ENCODE peak calls at places on chromosomes 1 and 21, in five cellular contexts. One of them, this sample, is unnamed.

GRCh38 chr1:228408041-228408868 is 1.6 kb upstream of the TRIM11 start:
- DNase-seq in uterus: no peak
- DNase-seq in EH: no peak
- DNase-seq in cerebellum: no peak
- DNase-seq in T47D: no peak
- DNase-seq in this sample: no peak

GRCh38 chr1:18661404-18662285 is 31.0 kb downstream of the PAX7 start:
- DNase-seq in T47D: no peak
- DNase-seq in cerebellum: no peak
- DNase-seq in EH: no peak
- DNase-seq in uterus: no peak
- DNase-seq in this sample: no peak

GRCh38 chr1:19762175-19762779 is 37.4 kb downstream of the TMCO4 start:
- DNase-seq in uterus: peak; percentile 30
- DNase-seq in EH: peak; percentile 43
- DNase-seq in cerebellum: no peak
- DNase-seq in T47D: peak; percentile 23
- DNase-seq in this sample: peak; percentile 7

GRCh38 chr1:21585037-21585436 is 75.8 kb downstream of the ALPL start:
- DNase-seq in cerebellum: no peak
- DNase-seq in T47D: no peak
- DNase-seq in EH: peak; percentile 14
- DNase-seq in uterus: no peak
- DNase-seq in this sample: no peak

GRCh38 chr1:109239047-109239579 is 10.2 kb upstream of the CELSR2 start:
- DNase-seq in T47D: no peak
- DNase-seq in EH: no peak
- DNase-seq in cerebellum: no peak
- DNase-seq in uterus: no peak
- DNase-seq in this sample: no peak

GRCh38 chr21:28822882-28823335 is 169.8 kb downstream of the LTN1 start:
- DNase-seq in T47D: peak; percentile 31
- DNase-seq in cerebellum: no peak
- DNase-seq in uterus: peak; percentile 22
- DNase-seq in EH: peak; percentile 92
- DNase-seq in this sample: no peak

GRCh38 chr1:15418811-15419515 is 9.3 kb downstream of the EFHD2 start:
- DNase-seq in uterus: no peak
- DNase-seq in EH: peak; percentile 22
- DNase-seq in cerebellum: peak; percentile 44
- DNase-seq in T47D: no peak
- DNase-seq in this sample: no peak

GRCh38 chr1:192445849-192446489 is 129.2 kb downstream of the RGS21 start:
- DNase-seq in T47D: peak; percentile 62
- DNase-seq in cerebellum: no peak
- DNase-seq in uterus: peak; percentile 23
- DNase-seq in EH: peak; percentile 54
- DNase-seq in this sample: peak; percentile 52

GRCh38 chr1:41397943-41398342 is 36.7 kb downstream of the FOXO6 start:
- DNase-seq in uterus: no peak
- DNase-seq in cerebellum: no peak
- DNase-seq in EH: no peak
- DNase-seq in T47D: no peak
- DNase-seq in this sample: no peak

GRCh38 chr1:1347663-1348419 is 1.4 kb downstream of the DVL1 start:
- DNase-seq in uterus: no peak
- DNase-seq in T47D: peak; percentile 49
- DNase-seq in EH: peak; percentile 66
- DNase-seq in cerebellum: no peak
- DNase-seq in this sample: no peak

GRCh38 chr1:116538527-116538926 is 32.3 kb downstream of the CD58 start:
- DNase-seq in EH: peak; percentile 37
- DNase-seq in T47D: no peak
- DNase-seq in cerebellum: no peak
- DNase-seq in uterus: no peak
- DNase-seq in this sample: no peak

GRCh38 chr1:26799479-26800133 is 11.9 kb downstream of the PIGV start:
- DNase-seq in uterus: peak; percentile 58
- DNase-seq in cerebellum: peak; percentile 94
- DNase-seq in T47D: peak; percentile 17
- DNase-seq in EH: peak; percentile 83
- DNase-seq in this sample: no peak

GRCh38 chr1:11655263-11656079 is 794 bp downstream of the FBXO44 start:
- DNase-seq in uterus: no peak
- DNase-seq in T47D: no peak
- DNase-seq in EH: no peak
- DNase-seq in cerebellum: peak; percentile 45
- DNase-seq in this sample: no peak

GRCh38 chr1:13697738-13698137 is 2.2 kb upstream of the PRDM2 start:
- DNase-seq in uterus: no peak
- DNase-seq in EH: no peak
- DNase-seq in cerebellum: no peak
- DNase-seq in T47D: peak; percentile 23
- DNase-seq in this sample: no peak

GRCh38 chr1:41672173-41672572 is 187.7 kb upstream of the EDN2 start:
- DNase-seq in EH: peak; percentile 92
- DNase-seq in T47D: peak; percentile 85
- DNase-seq in cerebellum: no peak
- DNase-seq in uterus: no peak
- DNase-seq in this sample: peak; percentile 29

GRCh38 chr1:43639990-43640794 is 9.8 kb upstream of the KDM4A start:
- DNase-seq in cerebellum: no peak
- DNase-seq in EH: no peak
- DNase-seq in uterus: no peak
- DNase-seq in T47D: peak; percentile 45
- DNase-seq in this sample: no peak

GRCh38 chr1:16082283-16083038 is 9.0 kb upstream of the FAM131C start:
- DNase-seq in T47D: peak; percentile 67
- DNase-seq in cerebellum: no peak
- DNase-seq in uterus: peak; percentile 56
- DNase-seq in EH: peak; percentile 71
- DNase-seq in this sample: no peak

GRCh38 chr21:43303240-43304178 is 123.4 kb downstream of the SIK1 start:
- DNase-seq in cerebellum: no peak
- DNase-seq in T47D: no peak
- DNase-seq in EH: no peak
- DNase-seq in uterus: no peak
- DNase-seq in this sample: no peak

GRCh38 chr1:181033128-181033798 is 520 bp upstream of the MR1 start:
- DNase-seq in T47D: peak; percentile 55
- DNase-seq in cerebellum: no peak
- DNase-seq in uterus: no peak
- DNase-seq in EH: peak; percentile 56
- DNase-seq in this sample: peak; percentile 25

GRCh38 chr1:168485048-168485447 is 58.7 kb downstream of the XCL2 start:
- DNase-seq in uterus: peak; percentile 32
- DNase-seq in T47D: no peak
- DNase-seq in cerebellum: no peak
- DNase-seq in EH: peak; percentile 43
- DNase-seq in this sample: no peak

GRCh38 chr1:114122891-114123621 is 30.6 kb downstream of the SYT6 start:
- DNase-seq in uterus: no peak
- DNase-seq in T47D: no peak
- DNase-seq in EH: peak; percentile 85
- DNase-seq in cerebellum: no peak
- DNase-seq in this sample: no peak

GRCh38 chr1:220748091-220748934 is at the start of gene MTARC2:
- DNase-seq in cerebellum: peak; percentile 57
- DNase-seq in EH: peak; percentile 85
- DNase-seq in uterus: peak; percentile 60
- DNase-seq in T47D: peak; percentile 96
- DNase-seq in this sample: peak; percentile 85

GRCh38 chr1:22777658-22778057 is 67.0 kb downstream of the EPHB2 start:
- DNase-seq in T47D: no peak
- DNase-seq in EH: no peak
- DNase-seq in cerebellum: no peak
- DNase-seq in uterus: no peak
- DNase-seq in this sample: no peak

GRCh38 chr1:153945795-153946621 is 510 bp downstream of the DENND4B start:
- DNase-seq in EH: peak; percentile 74
- DNase-seq in T47D: peak; percentile 84
- DNase-seq in uterus: peak; percentile 73
- DNase-seq in cerebellum: peak; percentile 77
- DNase-seq in this sample: no peak

GRCh38 chr1:160862151-160863061 is at the start of gene CD244:
- DNase-seq in T47D: peak; percentile 37
- DNase-seq in EH: no peak
- DNase-seq in uterus: no peak
- DNase-seq in cerebellum: no peak
- DNase-seq in this sample: no peak

GRCh38 chr1:67748630-67749029 is 63.6 kb downstream of the GADD45A start:
- DNase-seq in T47D: no peak
- DNase-seq in EH: peak; percentile 84
- DNase-seq in uterus: no peak
- DNase-seq in cerebellum: no peak
- DNase-seq in this sample: no peak

GRCh38 chr21:37711294-37711844 is 204.9 kb downstream of the KCNJ6 start:
- DNase-seq in T47D: no peak
- DNase-seq in uterus: no peak
- DNase-seq in EH: peak; percentile 24
- DNase-seq in cerebellum: no peak
- DNase-seq in this sample: no peak

GRCh38 chr1:150507912-150508864 is at the start of gene ECM1:
- DNase-seq in T47D: no peak
- DNase-seq in EH: peak; percentile 92
- DNase-seq in uterus: peak; percentile 61
- DNase-seq in cerebellum: no peak
- DNase-seq in this sample: peak; percentile 69

This sample was measured in NCI-H460.